ENCODE peak calls at places on chromosomes 3 and 15, in seven cellular contexts. R is IMR-90, D is mesenchymal stem cell, S is neuronal stem cell, Z is H9, Q is mesendoderm, H is H1. A is an unnamed sample.

GRCh38 chr3:13877911-13878710 is 1.8 kb downstream of the WNT7A start:
- DNase-seq in R (no peak), D (no peak), S (peak), Z (no peak), Q (no peak), H (no peak), A (peak)

GRCh38 chr3:120438971-120439370 is 11.8 kb downstream of the FSTL1 start:
- DNase-seq in R (peak), D (peak), S (no peak), Z (no peak), Q (no peak), H (no peak), A (peak)

GRCh38 chr15:50624616-50625168 is 61.9 kb downstream of the TRPM7 start:
- DNase-seq in R (no peak), D (no peak), S (no peak), Z (no peak), Q (no peak), H (no peak), A (no peak)

GRCh38 chr15:63843901-63844317 is 10.2 kb upstream of the HERC1 start:
- DNase-seq in R (peak), D (peak), S (no peak), Z (peak), Q (peak), H (no peak), A (peak)

GRCh38 chr3:188557230-188557629 is 403.3 kb downstream of the LPP start:
- DNase-seq in R (no peak), D (no peak), S (no peak), Z (no peak), Q (no peak), H (no peak), A (no peak)

GRCh38 chr3:77081240-77081661 is 41.4 kb downstream of the ROBO2 start:
- DNase-seq in R (peak), D (no peak), S (no peak), Z (no peak), Q (no peak), H (no peak), A (no peak)

GRCh38 chr15:49242820-49243219 is 72.8 kb downstream of the GALK2 start:
- DNase-seq in R (peak), D (peak), S (no peak), Z (no peak), Q (peak), H (no peak), A (no peak)

GRCh38 chr3:175260145-175260794 is 401.1 kb downstream of the NAALADL2 start:
- DNase-seq in R (peak), D (peak), S (no peak), Z (no peak), Q (no peak), H (no peak), A (no peak)

GRCh38 chr15:99100245-99101173 is 4.4 kb upstream of the SYNM start:
- DNase-seq in R (peak), D (peak), S (peak), Z (peak), Q (peak), H (peak), A (peak)

GRCh38 chr15:40029979-40030893 is 8.7 kb downstream of the SRP14 start:
- DNase-seq in R (peak), D (no peak), S (no peak), Z (no peak), Q (peak), H (no peak), A (no peak)

GRCh38 chr3:30720586-30721313 is 114.3 kb downstream of the TGFBR2 start:
- DNase-seq in R (peak), D (peak), S (no peak), Z (no peak), Q (peak), H (no peak), A (peak)

GRCh38 chr15:55703873-55704285 is 39.1 kb downstream of the PRTG start:
- DNase-seq in R (peak), D (peak), S (no peak), Z (no peak), Q (no peak), H (no peak), A (no peak)
- H2BK120ac ChIP-seq in R (no peak), D (no peak), S (no peak), Z (no peak), Q (no peak), H (no peak), A (no peak)

GRCh38 chr3:57587946-57588345 is 9.2 kb downstream of the ARF4 start:
- DNase-seq in R (no peak), D (no peak), S (no peak), Z (no peak), Q (no peak), H (no peak), A (no peak)
- H2BK5ac ChIP-seq in R (no peak), D (no peak), S (no peak), Z (no peak), Q (no peak), H (no peak), A (no peak)

GRCh38 chr3:38046027-38046426 is 7.0 kb downstream of the DLEC1 start:
- DNase-seq in R (no peak), D (no peak), S (no peak), Z (no peak), Q (no peak), H (no peak), A (no peak)
- H2AK5ac ChIP-seq in R (no peak), D (no peak), S (no peak), Z (no peak), Q (no peak), H (no peak), A (no peak)

GRCh38 chr3:1002010-1002409 is 90.8 kb upstream of the CNTN6 start:
- DNase-seq in R (no peak), D (no peak), S (no peak), Z (no peak), Q (no peak), H (no peak), A (no peak)

GRCh38 chr3:1010228-1010627 is 82.6 kb upstream of the CNTN6 start:
- DNase-seq in R (no peak), D (no peak), S (no peak), Z (no peak), Q (no peak), H (no peak), A (peak)

DNA sequence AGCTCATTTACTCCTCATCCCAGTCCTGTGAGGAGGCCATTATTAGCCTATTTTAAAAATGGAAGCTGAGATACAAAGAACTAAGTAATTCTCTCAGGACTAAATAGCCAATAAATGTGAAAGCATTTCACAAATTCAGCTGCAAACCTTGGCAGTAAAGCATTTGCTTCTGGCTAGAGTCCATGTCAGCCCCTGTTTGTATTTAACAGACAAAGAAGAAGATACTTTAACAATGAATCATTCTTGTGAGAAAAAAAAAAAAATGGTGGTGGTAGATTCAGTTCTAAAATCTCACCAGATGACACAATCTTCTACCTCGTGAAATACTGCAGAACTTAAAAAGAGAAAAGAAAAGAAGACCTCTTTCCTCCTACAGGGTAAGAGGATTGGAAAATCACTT is 84.9 kb upstream of the CNTN6 start:
- DNase-seq in R (no peak), D (peak), S (no peak), Z (no peak), Q (peak), H (no peak), A (peak)
- H2BK120ac ChIP-seq in R (no peak), D (no peak), S (no peak), Z (no peak), Q (no peak), H (no peak), A (no peak)

DNA sequence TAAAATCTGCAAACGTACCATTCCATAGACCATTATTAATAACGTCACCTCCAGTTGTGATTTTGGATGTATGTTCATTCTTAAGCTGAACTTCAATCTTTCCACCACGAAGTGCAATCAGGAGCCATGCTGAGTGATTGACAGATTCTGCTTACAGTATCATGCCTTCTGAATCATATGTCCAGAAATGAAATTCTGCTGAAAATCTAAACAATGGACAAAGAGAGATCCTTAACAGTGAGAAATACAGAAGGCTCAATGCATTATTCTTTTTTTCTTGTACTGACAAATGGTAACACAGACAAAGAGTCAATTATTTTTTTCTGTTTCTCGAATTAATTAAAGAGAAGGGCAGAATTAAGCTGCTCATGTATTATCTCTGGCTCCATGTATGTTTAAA is 1114.5 kb downstream of the EPHA3 start:
- DNase-seq in R (no peak), D (no peak), S (no peak), Z (no peak), Q (no peak), H (no peak), A (no peak)
- H2BK5ac ChIP-seq in R (no peak), D (no peak), S (no peak), Z (no peak), Q (no peak), H (no peak), A (no peak)

DNA sequence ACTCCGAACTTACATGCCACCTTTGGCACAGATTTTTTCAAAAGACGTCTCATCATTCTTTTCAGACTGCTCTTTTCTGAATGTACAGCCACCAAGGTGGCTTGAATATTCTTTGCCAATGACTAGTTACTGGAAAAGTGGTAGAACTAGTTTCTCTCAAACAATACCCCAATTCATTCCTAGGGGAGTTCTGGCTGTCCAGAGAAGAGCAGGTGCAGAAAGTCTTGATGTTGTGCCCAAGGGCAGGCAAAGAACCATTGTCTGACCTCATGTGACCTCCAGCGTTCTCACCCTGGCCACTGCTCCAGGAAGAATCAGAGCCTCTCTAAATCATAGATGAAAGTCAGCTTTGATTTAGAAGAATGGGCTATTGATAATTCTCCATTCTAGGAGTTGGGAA is 5.5 kb downstream of the LMOD3 start:
- DNase-seq in R (no peak), D (no peak), S (no peak), Z (no peak), Q (no peak), H (no peak), A (no peak)
- H2AK5ac ChIP-seq in R (no peak), D (no peak), S (no peak), Z (no peak), Q (no peak), H (no peak), A (no peak)

A was measured in trophoblast cell.